ENCODE peak calls at places on chromosomes 12 and 14, in nine cellular contexts. P is HCT116, N is prostate gland, L is sigmoid colon, Z is K562, R is HL-60, M is HepG2, D is GM23338, W is transverse colon. X is an unnamed sample.

GRCh38 chr14:85853996-85854526 is 324.1 kb downstream of the FLRT2 start:
- DNase-seq in D (no peak), Z (no peak), R (no peak), L (no peak), P (no peak), N (no peak), W (no peak), M (no peak), X (no peak)

GRCh38 chr14:22232486-22232885 is 356.5 kb downstream of the DAD1 start:
- DNase-seq in W (no peak), P (no peak), R (no peak), D (peak), M (no peak), Z (no peak), L (no peak), N (no peak), X (no peak)

GRCh38 chr12:65948320-65949008 is 124.2 kb downstream of the HMGA2 start:
- DNase-seq in L (peak), N (peak), P (peak), R (no peak), M (no peak), D (no peak), W (peak), Z (no peak), X (peak)

GRCh38 chr14:71380271-71380670 is 473.0 kb downstream of the PCNX1 start:
- DNase-seq in M (no peak), W (no peak), P (no peak), D (peak), N (no peak), R (no peak), L (no peak), Z (no peak), X (no peak)

GRCh38 chr14:35482994-35483515 is 50.9 kb upstream of the INSM2 start:
- DNase-seq in N (no peak), L (no peak), R (no peak), Z (no peak), D (no peak), M (no peak), W (no peak), P (no peak), X (no peak)

GRCh38 chr12:101414533-101415119 is 7.1 kb upstream of the ARL1 start:
- DNase-seq in Z (peak), P (peak), W (peak), L (no peak), D (peak), M (peak), N (peak), R (peak), X (no peak)

GRCh38 chr12:43812042-43812441 is 5.9 kb upstream of the TWF1 start:
- DNase-seq in R (no peak), M (no peak), Z (no peak), N (no peak), D (no peak), L (no peak), W (no peak), P (no peak), X (no peak)

GRCh38 chr12:56150563-56150962 is 1.8 kb upstream of the MYL6B start:
- DNase-seq in L (no peak), N (no peak), D (no peak), P (no peak), Z (no peak), M (no peak), W (no peak), R (no peak), X (no peak)

GRCh38 chr14:82689948-82690347 is 1156.3 kb upstream of the SEL1L start:
- DNase-seq in N (no peak), W (no peak), P (no peak), L (no peak), R (no peak), D (no peak), Z (no peak), M (no peak), X (no peak)

GRCh38 chr12:118055865-118056773 is 4.9 kb downstream of the WSB2 start:
- DNase-seq in R (no peak), L (no peak), D (no peak), N (peak), M (peak), W (no peak), P (no peak), Z (no peak), X (no peak)

GRCh38 chr12:75366629-75367028 is 24.3 kb upstream of the GLIPR1L2 start:
- DNase-seq in L (no peak), W (no peak), Z (no peak), M (no peak), R (no peak), P (no peak), N (no peak), D (peak), X (no peak)

GRCh38 chr14:75549169-75549568 is 26.9 kb downstream of the BATF start:
- DNase-seq in L (no peak), P (no peak), D (no peak), M (no peak), W (no peak), N (no peak), Z (no peak), R (no peak), X (no peak)

GRCh38 chr12:88633312-88633711 is 53.0 kb upstream of the KITLG start:
- DNase-seq in Z (no peak), M (no peak), N (no peak), R (no peak), P (no peak), L (no peak), W (no peak), D (peak), X (no peak)
- TF ChIP-seq CTCF in Z (no peak), M (no peak), N (no peak), R (no peak), P (peak), L (no peak), W (peak), D (peak), X (peak)

DNA sequence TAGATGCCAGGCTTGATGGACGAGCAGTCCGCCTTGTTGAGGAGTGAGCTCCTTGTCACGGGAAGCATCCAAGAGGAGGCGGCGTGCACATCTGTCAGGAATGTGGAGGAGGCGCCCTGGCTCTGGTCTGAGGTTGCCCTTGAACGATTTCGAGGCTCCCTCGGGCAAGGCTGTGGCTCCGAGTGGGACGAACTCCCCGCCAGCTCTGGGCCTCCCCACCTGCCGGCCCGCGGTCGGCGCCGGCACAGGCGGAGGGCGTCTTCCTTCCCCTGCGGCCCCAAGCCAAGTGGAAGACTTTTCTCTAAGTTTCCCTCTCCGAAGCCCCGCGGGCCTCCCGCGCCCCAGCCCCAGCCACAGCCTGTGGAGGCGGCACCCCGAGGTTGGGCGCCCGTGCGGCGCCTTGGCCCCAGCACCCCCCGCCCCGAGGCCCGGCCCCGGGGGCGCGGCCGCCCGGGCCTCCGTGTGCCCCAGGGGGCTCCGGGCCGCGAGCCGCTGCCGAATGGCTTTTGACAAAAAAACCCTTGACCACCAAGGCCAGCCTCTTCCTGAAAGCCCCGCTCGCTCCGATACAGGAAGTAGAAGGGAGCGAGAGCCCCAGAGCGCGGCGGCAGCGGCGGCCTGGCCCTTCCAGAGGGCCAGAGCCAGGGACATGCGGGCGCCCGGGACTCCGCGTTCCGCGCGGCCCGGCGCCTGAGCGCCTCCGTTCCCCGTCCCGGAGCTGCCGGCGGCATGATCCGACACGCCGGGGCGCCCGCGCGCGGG is at the start of gene RIN3:
- DNase-seq in R (no peak), P (no peak), L (peak), N (no peak), W (peak), Z (no peak), D (peak), M (peak), X (no peak)
- TF ChIP-seq POLR2AphosphoS5 in R (peak), P (peak), L (no peak), N (no peak), W (peak), Z (no peak), D (no peak), M (peak), X (no peak)

GRCh38 chr14:46490150-46490769 is 161.3 kb downstream of the RPL10L start:
- DNase-seq in W (no peak), R (no peak), P (peak), D (peak), M (peak), L (no peak), Z (no peak), N (no peak), X (no peak)
- TF ChIP-seq CTCF in W (peak), R (no peak), P (peak), D (peak), M (no peak), L (no peak), Z (no peak), N (no peak), X (no peak)

GRCh38 chr12:122730215-122731014 is at the start of gene HCAR1:
- DNase-seq in M (peak), D (no peak), Z (no peak), P (no peak), L (no peak), W (no peak), R (no peak), N (no peak), X (peak)
- TF ChIP-seq POLR2AphosphoS5 in M (no peak), D (no peak), Z (no peak), P (no peak), L (no peak), W (no peak), R (no peak), N (no peak), X (no peak)

DNA sequence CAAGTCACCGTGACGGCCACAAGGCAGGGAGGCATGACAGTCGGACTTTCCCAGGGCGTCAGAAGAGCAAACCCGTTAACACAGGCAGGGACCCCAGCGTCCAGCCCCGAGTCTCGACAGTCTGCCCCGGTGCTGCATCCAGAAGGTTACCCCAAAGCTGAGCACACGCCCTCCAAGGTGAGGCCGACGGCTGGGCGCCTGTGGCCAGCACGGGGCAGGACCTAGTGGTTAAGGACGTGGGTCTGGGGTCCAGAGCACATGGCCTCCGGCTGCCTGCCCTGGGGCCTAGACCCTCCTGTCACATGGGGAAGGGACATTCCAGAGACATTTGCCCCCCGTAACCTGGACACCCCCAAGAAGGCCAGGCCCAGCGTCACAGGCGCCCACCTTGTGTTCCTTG is 29.7 kb upstream of the BTBD6 start:
- DNase-seq in W (no peak), P (no peak), D (no peak), L (no peak), M (no peak), N (no peak), R (no peak), Z (no peak), X (no peak)
- TF ChIP-seq CTCF in W (no peak), P (no peak), D (no peak), L (no peak), M (no peak), N (no peak), R (no peak), Z (no peak), X (no peak)

GRCh38 chr12:69934011-69934410 is 109.0 kb downstream of the MYRFL start:
- DNase-seq in N (no peak), W (no peak), R (no peak), L (no peak), P (no peak), Z (no peak), M (no peak), D (no peak), X (no peak)

GRCh38 chr12:69932154-69932553 is 107.1 kb downstream of the MYRFL start:
- DNase-seq in M (no peak), W (no peak), R (no peak), N (no peak), L (no peak), D (peak), P (no peak), Z (no peak), X (no peak)

GRCh38 chr12:69935651-69936100 is 110.6 kb downstream of the MYRFL start:
- DNase-seq in M (no peak), N (no peak), R (no peak), P (no peak), D (no peak), W (no peak), Z (no peak), L (no peak), X (peak)

GRCh38 chr12:69936214-69936731 is 111.2 kb downstream of the MYRFL start:
- DNase-seq in D (peak), W (no peak), R (no peak), Z (no peak), P (no peak), M (no peak), N (no peak), L (no peak), X (peak)

GRCh38 chr12:69933115-69933552 is 108.1 kb downstream of the MYRFL start:
- DNase-seq in L (no peak), M (no peak), N (no peak), Z (no peak), W (no peak), P (no peak), D (peak), R (no peak), X (no peak)
- TF ChIP-seq POLR2AphosphoS5 in L (no peak), M (no peak), N (no peak), Z (no peak), W (no peak), P (no peak), D (no peak), R (no peak), X (no peak)

X was measured in breast epithelium.